ENCODE peak calls at places on chromosomes 16 and 17, in six cellular contexts. M, I, D, W, C and Q are unnamed samples.

GRCh38 chr17:5499790-5500189 is 13.4 kb downstream of the MIS12 start:
- DNase-seq in W (no peak), D (peak), C (no peak), M (no peak), I (peak), Q (no peak)

GRCh38 chr17:55624789-55625433 is 97.8 kb downstream of the TMEM100 start:
- DNase-seq in I (no peak), M (no peak), D (no peak), W (no peak), C (no peak), Q (no peak)

GRCh38 chr16:57938936-57939871 is 31.7 kb downstream of the CNGB1 start:
- DNase-seq in C (peak), M (no peak), D (no peak), W (peak), I (no peak), Q (no peak)

GRCh38 chr16:13940397-13940933 is 20.5 kb downstream of the ERCC4 start:
- DNase-seq in I (no peak), D (no peak), M (no peak), C (no peak), W (no peak), Q (no peak)

GRCh38 chr17:42571435-42572225 is 4.7 kb downstream of the MLX start:
- DNase-seq in C (no peak), W (no peak), M (no peak), I (no peak), D (no peak), Q (no peak)

GRCh38 chr17:69959291-69959690 is 115.7 kb upstream of the KCNJ16 start:
- DNase-seq in D (no peak), M (no peak), I (no peak), C (no peak), W (no peak), Q (no peak)

GRCh38 chr17:47847341-47848197 is 3.4 kb downstream of the SP6 start:
- DNase-seq in W (no peak), D (no peak), C (no peak), M (no peak), I (peak), Q (no peak)

GRCh38 chr16:82184213-82184612 is 14.2 kb upstream of the MPHOSPH6 start:
- DNase-seq in D (no peak), W (no peak), M (no peak), C (no peak), I (no peak), Q (no peak)

GRCh38 chr17:17416007-17416399 is 60.8 kb upstream of the MED9 start:
- DNase-seq in M (peak), W (no peak), I (peak), C (peak), D (no peak), Q (peak)

GRCh38 chr16:50778284-50779163 is 36.6 kb downstream of the CYLD start:
- DNase-seq in W (no peak), I (no peak), D (no peak), C (no peak), M (no peak), Q (no peak)

GRCh38 chr16:78147846-78148535 is 48.5 kb downstream of the WWOX start:
- DNase-seq in D (no peak), I (no peak), W (no peak), M (no peak), C (no peak), Q (no peak)

GRCh38 chr17:64019486-64020067 is 856 bp downstream of the ICAM2 start:
- DNase-seq in I (no peak), M (no peak), C (no peak), W (no peak), D (no peak), Q (no peak)

GRCh38 chr16:513950-514349 is 13.6 kb upstream of the CAPN15 start:
- DNase-seq in D (no peak), W (no peak), M (no peak), C (no peak), I (no peak), Q (no peak)

GRCh38 chr16:67185003-67185865 is 1.5 kb upstream of the MATCAP1 start:
- DNase-seq in I (peak), D (peak), M (peak), C (peak), W (peak), Q (peak)

GRCh38 chr17:43547189-43547550 is 1.0 kb upstream of the ETV4 start:
- DNase-seq in W (no peak), C (no peak), M (no peak), I (no peak), D (no peak), Q (no peak)

GRCh38 chr17:72122668-72123495 is 2.1 kb downstream of the SOX9 start:
- DNase-seq in D (peak), C (peak), M (no peak), I (peak), W (no peak), Q (no peak)

GRCh38 chr16:57837305-57838125 is 35.2 kb upstream of the KIFC3 start:
- DNase-seq in C (no peak), M (no peak), D (no peak), I (no peak), W (no peak), Q (no peak)

GRCh38 chr16:80433617-80434016 is 107.2 kb upstream of the DYNLRB2 start:
- DNase-seq in M (no peak), C (peak), D (no peak), W (no peak), I (no peak), Q (no peak)

GRCh38 chr16:57600048-57600835 is 28.2 kb upstream of the ADGRG1 start:
- DNase-seq in W (no peak), C (peak), D (peak), M (peak), I (peak), Q (no peak)

GRCh38 chr17:74163271-74163821 is 40.1 kb upstream of the RPL38 start:
- DNase-seq in W (no peak), I (no peak), C (no peak), D (no peak), M (no peak), Q (no peak)

GRCh38 chr17:44097110-44097810 is 26.2 kb downstream of the HDAC5 start:
- DNase-seq in W (peak), D (no peak), C (peak), M (no peak), I (no peak), Q (no peak)

GRCh38 chr16:19127205-19127604 is 13.4 kb downstream of the ITPRIPL2 start:
- DNase-seq in I (no peak), M (no peak), W (no peak), C (no peak), D (peak), Q (no peak)

GRCh38 chr17:46270032-46270431 is 24.9 kb upstream of the LRRC37A start:
- DNase-seq in C (no peak), M (no peak), I (peak), D (no peak), W (no peak), Q (no peak)

GRCh38 chr17:41507315-41507880 is 2.0 kb upstream of the KRT13 start:
- DNase-seq in D (no peak), I (no peak), C (no peak), M (no peak), W (no peak), Q (no peak)

GRCh38 chr16:30609002-30609927 is 924 bp downstream of the ZNF689 start:
- DNase-seq in I (peak), D (peak), C (peak), W (no peak), M (peak), Q (no peak)